ENCODE peak calls at places on chromosome 18, in five cellular contexts. One of them, this sample, is unnamed.

GRCh38 chr18:63963610-63964256 is 6.1 kb upstream of the SERPINB8 start:
- DNase-seq in brain microvascular endothelial cell: peak
- DNase-seq in A549: no peak
- DNase-seq in AG04450: peak
- DNase-seq in bronchial epithelial cell: peak
- DNase-seq in this sample: no peak

GRCh38 chr18:49861659-49862058 is 48.3 kb upstream of the ACAA2 start:
- DNase-seq in brain microvascular endothelial cell: no peak
- DNase-seq in A549: no peak
- DNase-seq in AG04450: no peak
- DNase-seq in bronchial epithelial cell: no peak
- DNase-seq in this sample: no peak

GRCh38 chr18:13539843-13540535 is 186.4 kb downstream of the FAM210A start:
- DNase-seq in brain microvascular endothelial cell: no peak
- DNase-seq in A549: no peak
- DNase-seq in AG04450: no peak
- DNase-seq in bronchial epithelial cell: no peak
- DNase-seq in this sample: no peak

GRCh38 chr18:79353238-79353637 is 42.5 kb upstream of the NFATC1 start:
- DNase-seq in brain microvascular endothelial cell: peak
- DNase-seq in A549: peak
- DNase-seq in AG04450: no peak
- DNase-seq in bronchial epithelial cell: no peak
- DNase-seq in this sample: no peak

GRCh38 chr18:26470011-26470637 is 78.2 kb downstream of the KCTD1 start:
- DNase-seq in brain microvascular endothelial cell: no peak
- DNase-seq in A549: no peak
- DNase-seq in AG04450: peak
- DNase-seq in bronchial epithelial cell: no peak
- DNase-seq in this sample: no peak

GRCh38 chr18:8480506-8481328 is 128.5 kb upstream of the RAB12 start:
- DNase-seq in brain microvascular endothelial cell: peak
- DNase-seq in A549: peak
- DNase-seq in AG04450: peak
- DNase-seq in bronchial epithelial cell: peak
- DNase-seq in this sample: peak

GRCh38 chr18:57141208-57142129 is 5.4 kb upstream of the BOD1L2 start:
- DNase-seq in brain microvascular endothelial cell: no peak
- DNase-seq in A549: no peak
- DNase-seq in AG04450: no peak
- DNase-seq in bronchial epithelial cell: peak
- DNase-seq in this sample: no peak

GRCh38 chr18:79796531-79797390 is 977 bp upstream of the KCNG2 start:
- DNase-seq in brain microvascular endothelial cell: no peak
- DNase-seq in A549: no peak
- DNase-seq in AG04450: no peak
- DNase-seq in bronchial epithelial cell: no peak
- DNase-seq in this sample: no peak

GRCh38 chr18:35817604-35818352 is 154.7 kb upstream of the RMP24 start:
- DNase-seq in brain microvascular endothelial cell: no peak
- DNase-seq in A549: no peak
- DNase-seq in AG04450: no peak
- DNase-seq in bronchial epithelial cell: no peak
- DNase-seq in this sample: no peak

GRCh38 chr18:34493099-34493544 is 217.0 kb upstream of the DTNA start:
- DNase-seq in brain microvascular endothelial cell: peak
- DNase-seq in A549: no peak
- DNase-seq in AG04450: no peak
- DNase-seq in bronchial epithelial cell: peak
- DNase-seq in this sample: peak

GRCh38 chr18:5419601-5420000 is 124.1 kb upstream of the ZBTB14 start:
- DNase-seq in brain microvascular endothelial cell: no peak
- DNase-seq in A549: no peak
- DNase-seq in AG04450: no peak
- DNase-seq in bronchial epithelial cell: no peak
- DNase-seq in this sample: no peak

GRCh38 chr18:5175378-5175777 is 21.7 kb downstream of the AKAIN1 start:
- DNase-seq in brain microvascular endothelial cell: no peak
- DNase-seq in A549: no peak
- DNase-seq in AG04450: no peak
- DNase-seq in bronchial epithelial cell: no peak
- DNase-seq in this sample: no peak

GRCh38 chr18:79395761-79396404 is at the start of gene NFATC1:
- DNase-seq in brain microvascular endothelial cell: peak
- DNase-seq in A549: peak
- DNase-seq in AG04450: no peak
- DNase-seq in bronchial epithelial cell: peak
- DNase-seq in this sample: no peak

GRCh38 chr18:62458868-62459716 is 63.7 kb upstream of the ZCCHC2 start:
- DNase-seq in brain microvascular endothelial cell: no peak
- DNase-seq in A549: no peak
- DNase-seq in AG04450: no peak
- DNase-seq in bronchial epithelial cell: no peak
- DNase-seq in this sample: no peak

GRCh38 chr18:79604205-79604912 is 75.2 kb upstream of the CTDP1 start:
- DNase-seq in brain microvascular endothelial cell: no peak
- DNase-seq in A549: no peak
- DNase-seq in AG04450: no peak
- DNase-seq in bronchial epithelial cell: no peak
- DNase-seq in this sample: no peak

GRCh38 chr18:58896268-58896667 is 31.6 kb downstream of the ZNF532 start:
- DNase-seq in brain microvascular endothelial cell: no peak
- DNase-seq in A549: no peak
- DNase-seq in AG04450: no peak
- DNase-seq in bronchial epithelial cell: no peak
- DNase-seq in this sample: no peak

GRCh38 chr18:23239350-23239692 is 104.0 kb downstream of the CABLES1 start:
- DNase-seq in brain microvascular endothelial cell: no peak
- DNase-seq in A549: no peak
- DNase-seq in AG04450: no peak
- DNase-seq in bronchial epithelial cell: no peak
- DNase-seq in this sample: no peak

GRCh38 chr18:47899107-47899840 is 31.2 kb downstream of the SMAD2 start:
- DNase-seq in brain microvascular endothelial cell: no peak
- DNase-seq in A549: no peak
- DNase-seq in AG04450: no peak
- DNase-seq in bronchial epithelial cell: no peak
- DNase-seq in this sample: no peak

GRCh38 chr18:23495723-23496440 is 7.4 kb upstream of the RMC1 start:
- DNase-seq in brain microvascular endothelial cell: no peak
- DNase-seq in A549: no peak
- DNase-seq in AG04450: no peak
- DNase-seq in bronchial epithelial cell: peak
- DNase-seq in this sample: no peak

GRCh38 chr18:80022613-80023012 is 11.6 kb upstream of the RBFA start:
- DNase-seq in brain microvascular endothelial cell: no peak
- DNase-seq in A549: no peak
- DNase-seq in AG04450: no peak
- DNase-seq in bronchial epithelial cell: no peak
- DNase-seq in this sample: no peak

GRCh38 chr18:63286926-63287325 is 32.6 kb downstream of the BCL2 start:
- DNase-seq in brain microvascular endothelial cell: no peak
- DNase-seq in A549: no peak
- DNase-seq in AG04450: no peak
- DNase-seq in bronchial epithelial cell: no peak
- DNase-seq in this sample: no peak

GRCh38 chr18:23932385-23933067 is 82.0 kb upstream of the TTC39C start:
- DNase-seq in brain microvascular endothelial cell: no peak
- DNase-seq in A549: no peak
- DNase-seq in AG04450: no peak
- DNase-seq in bronchial epithelial cell: no peak
- DNase-seq in this sample: peak

GRCh38 chr18:46630160-46630559 is 26.9 kb downstream of the LOXHD1 start:
- DNase-seq in brain microvascular endothelial cell: no peak
- DNase-seq in A549: no peak
- DNase-seq in AG04450: no peak
- DNase-seq in bronchial epithelial cell: peak
- DNase-seq in this sample: no peak

GRCh38 chr18:10685484-10685883 is 159.7 kb downstream of the NAPG start:
- DNase-seq in brain microvascular endothelial cell: no peak
- DNase-seq in A549: no peak
- DNase-seq in AG04450: no peak
- DNase-seq in bronchial epithelial cell: no peak
- DNase-seq in this sample: no peak

GRCh38 chr18:10687161-10687925 is 161.5 kb downstream of the NAPG start:
- DNase-seq in brain microvascular endothelial cell: peak
- DNase-seq in A549: no peak
- DNase-seq in AG04450: no peak
- DNase-seq in bronchial epithelial cell: peak
- DNase-seq in this sample: no peak

GRCh38 chr18:10690376-10690775 is 164.5 kb downstream of the NAPG start:
- DNase-seq in brain microvascular endothelial cell: no peak
- DNase-seq in A549: no peak
- DNase-seq in AG04450: no peak
- DNase-seq in bronchial epithelial cell: no peak
- DNase-seq in this sample: no peak

GRCh38 chr18:10689954-10690302 is 164.1 kb downstream of the NAPG start:
- DNase-seq in brain microvascular endothelial cell: no peak
- DNase-seq in A549: no peak
- DNase-seq in AG04450: no peak
- DNase-seq in bronchial epithelial cell: no peak
- DNase-seq in this sample: no peak

DNA sequence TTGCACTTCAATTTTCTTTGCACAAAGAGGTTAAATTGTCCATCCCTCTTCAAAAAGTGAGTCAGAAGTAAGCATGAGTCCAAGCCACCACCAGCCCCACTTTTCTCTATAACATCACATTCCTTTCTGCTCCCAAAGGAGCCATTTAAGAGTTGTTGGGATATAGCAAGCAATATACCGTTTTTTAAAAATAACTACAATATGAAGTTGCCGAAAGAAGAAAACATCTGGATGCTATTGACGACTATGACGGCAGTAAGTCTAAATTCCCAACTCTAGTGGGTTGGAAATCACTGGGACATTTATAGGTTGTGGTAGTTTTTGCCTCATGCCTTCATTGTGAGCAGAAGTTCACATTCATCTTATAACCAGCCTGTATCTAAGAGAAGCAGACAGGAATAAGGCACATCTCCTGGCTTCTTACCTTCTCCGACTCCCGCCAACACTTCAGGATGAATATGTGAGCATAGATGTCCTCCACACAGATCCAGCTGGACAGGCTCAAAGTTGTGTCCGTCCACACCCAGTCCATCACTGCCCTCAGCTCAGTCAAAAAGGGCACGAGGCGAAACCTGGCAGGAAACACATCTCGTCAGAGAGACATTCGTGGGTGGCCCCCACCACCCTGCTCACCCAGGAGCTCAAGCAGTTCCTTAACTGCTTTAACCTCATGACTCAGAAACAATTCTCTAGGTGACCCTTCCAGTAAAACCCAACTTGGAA is 163.6 kb downstream of the NAPG start:
- DNase-seq in brain microvascular endothelial cell: no peak
- DNase-seq in A549: no peak
- DNase-seq in AG04450: no peak
- DNase-seq in bronchial epithelial cell: no peak
- DNase-seq in this sample: peak
- H3K4me3 ChIP-seq in brain microvascular endothelial cell: no peak
- H3K4me3 ChIP-seq in A549: no peak
- H3K4me3 ChIP-seq in AG04450: no peak
- H3K4me3 ChIP-seq in bronchial epithelial cell: no peak
- H3K4me3 ChIP-seq in this sample: no peak

DNA sequence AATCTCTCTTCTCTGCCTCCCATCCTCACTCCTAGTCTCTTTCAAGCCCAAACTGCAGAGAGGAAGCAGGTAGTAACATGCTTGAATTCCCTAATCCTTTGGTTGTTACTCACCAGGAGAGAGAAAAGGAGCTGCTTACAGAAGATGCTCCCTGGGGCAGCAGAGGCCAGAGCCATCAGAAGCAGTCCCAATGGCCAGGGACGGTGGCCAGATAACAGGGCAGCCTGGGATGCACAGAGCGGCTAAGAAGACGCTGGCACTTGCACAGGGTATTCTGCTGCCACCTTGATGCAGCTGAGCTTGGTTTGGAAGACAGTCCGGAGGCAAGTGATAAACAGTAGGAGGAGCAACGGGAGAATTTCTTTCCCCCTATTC is 250 bp downstream of the DSC1 start:
- DNase-seq in brain microvascular endothelial cell: no peak
- DNase-seq in A549: no peak
- DNase-seq in AG04450: no peak
- DNase-seq in bronchial epithelial cell: peak
- DNase-seq in this sample: no peak
- TF ChIP-seq CTCF in brain microvascular endothelial cell: no peak
- TF ChIP-seq CTCF in A549: no peak
- TF ChIP-seq CTCF in AG04450: no peak
- TF ChIP-seq CTCF in bronchial epithelial cell: no peak
- TF ChIP-seq CTCF in this sample: no peak

GRCh38 chr18:926946-927345 is 22.3 kb downstream of the ADCYAP1 start:
- DNase-seq in brain microvascular endothelial cell: no peak
- DNase-seq in A549: no peak
- DNase-seq in AG04450: no peak
- DNase-seq in bronchial epithelial cell: no peak
- DNase-seq in this sample: no peak

GRCh38 chr18:919078-919477 is 14.4 kb downstream of the ADCYAP1 start:
- DNase-seq in brain microvascular endothelial cell: no peak
- DNase-seq in A549: no peak
- DNase-seq in AG04450: no peak
- DNase-seq in bronchial epithelial cell: no peak
- DNase-seq in this sample: no peak

GRCh38 chr18:924987-925386 is 20.3 kb downstream of the ADCYAP1 start:
- DNase-seq in brain microvascular endothelial cell: no peak
- DNase-seq in A549: no peak
- DNase-seq in AG04450: no peak
- DNase-seq in bronchial epithelial cell: no peak
- DNase-seq in this sample: no peak

GRCh38 chr18:923144-923543 is 18.5 kb downstream of the ADCYAP1 start:
- DNase-seq in brain microvascular endothelial cell: no peak
- DNase-seq in A549: no peak
- DNase-seq in AG04450: no peak
- DNase-seq in bronchial epithelial cell: no peak
- DNase-seq in this sample: no peak
- H3K4me3 ChIP-seq in brain microvascular endothelial cell: no peak
- H3K4me3 ChIP-seq in A549: no peak
- H3K4me3 ChIP-seq in AG04450: no peak
- H3K4me3 ChIP-seq in bronchial epithelial cell: no peak
- H3K4me3 ChIP-seq in this sample: no peak

GRCh38 chr18:76927216-76927725 is 104.9 kb downstream of the ZNF236 start:
- DNase-seq in brain microvascular endothelial cell: no peak
- DNase-seq in A549: no peak
- DNase-seq in AG04450: no peak
- DNase-seq in bronchial epithelial cell: no peak
- DNase-seq in this sample: no peak

GRCh38 chr18:76923485-76924085 is 101.2 kb downstream of the ZNF236 start:
- DNase-seq in brain microvascular endothelial cell: peak
- DNase-seq in A549: peak
- DNase-seq in AG04450: no peak
- DNase-seq in bronchial epithelial cell: peak
- DNase-seq in this sample: no peak

GRCh38 chr18:76920974-76921373 is 98.6 kb downstream of the ZNF236 start:
- DNase-seq in brain microvascular endothelial cell: no peak
- DNase-seq in A549: no peak
- DNase-seq in AG04450: no peak
- DNase-seq in bronchial epithelial cell: no peak
- DNase-seq in this sample: no peak

GRCh38 chr18:76922107-76922506 is 99.8 kb downstream of the ZNF236 start:
- DNase-seq in brain microvascular endothelial cell: peak
- DNase-seq in A549: peak
- DNase-seq in AG04450: peak
- DNase-seq in bronchial epithelial cell: peak
- DNase-seq in this sample: no peak
- TF ChIP-seq CTCF in brain microvascular endothelial cell: peak
- TF ChIP-seq CTCF in A549: no peak
- TF ChIP-seq CTCF in AG04450: peak
- TF ChIP-seq CTCF in bronchial epithelial cell: peak
- TF ChIP-seq CTCF in this sample: peak

This sample was measured in AG09309.